ENCODE peak calls at places on chromosomes 4 and X, in seven cellular contexts. C is AG10803, G is GM10248, O is neural crest cell, B is HL-60, X is Calu3, W is PC-3. N is an unnamed sample.

GRCh38 chr4:88846232-88846790 is 148.7 kb upstream of the NAP1L5 start:
- DNase-seq in B (no peak), W (peak), X (no peak), O (no peak), G (no peak), C (no peak), N (no peak)

GRCh38 chr4:3715251-3716033 is 50.7 kb upstream of the ADRA2C start:
- DNase-seq in X (no peak), G (no peak), O (no peak), C (no peak), B (no peak), W (no peak), N (no peak)

GRCh38 chr4:122826596-122827257 is at the start of gene FGF2:
- DNase-seq in O (peak), W (peak), C (peak), G (peak), X (peak), B (peak), N (peak)

GRCh38 chr4:111398906-111399330 is 746.3 kb upstream of the FAM241A start:
- DNase-seq in C (peak), O (no peak), B (no peak), G (no peak), W (no peak), X (no peak), N (no peak)

GRCh38 chr4:139247241-139247640 is 32.8 kb downstream of the MGARP start:
- DNase-seq in C (peak), W (no peak), G (no peak), O (no peak), B (no peak), X (no peak), N (no peak)

GRCh38 chrX:54550821-54551220 is 20.8 kb downstream of the GNL3L start:
- DNase-seq in X (no peak), B (no peak), C (no peak), W (no peak), G (no peak), O (no peak), N (no peak)

GRCh38 chr4:180993179-180993841 is 1249.9 kb upstream of the TENM3 start:
- DNase-seq in G (no peak), C (no peak), O (no peak), B (no peak), W (no peak), X (no peak), N (no peak)

GRCh38 chr4:15906024-15906443 is 32.5 kb downstream of the FGFBP1 start:
- DNase-seq in W (peak), B (peak), G (no peak), O (no peak), C (no peak), X (peak), N (no peak)

GRCh38 chrX:119427024-119427794 is 28.1 kb downstream of the SLC25A43 start:
- DNase-seq in G (peak), X (no peak), O (no peak), B (peak), C (peak), W (peak), N (peak)

GRCh38 chr4:39305902-39306677 is 60.1 kb downstream of the RFC1 start:
- DNase-seq in B (no peak), G (no peak), W (no peak), X (no peak), O (no peak), C (peak), N (no peak)

GRCh38 chr4:1200425-1201035 is 28.1 kb upstream of the SPON2 start:
- DNase-seq in O (no peak), B (peak), C (peak), W (no peak), X (no peak), G (no peak), N (no peak)

GRCh38 chr4:80798082-80798481 is 232.4 kb upstream of the BMP3 start:
- DNase-seq in C (no peak), W (peak), B (no peak), G (no peak), O (no peak), X (no peak), N (no peak)

DNA sequence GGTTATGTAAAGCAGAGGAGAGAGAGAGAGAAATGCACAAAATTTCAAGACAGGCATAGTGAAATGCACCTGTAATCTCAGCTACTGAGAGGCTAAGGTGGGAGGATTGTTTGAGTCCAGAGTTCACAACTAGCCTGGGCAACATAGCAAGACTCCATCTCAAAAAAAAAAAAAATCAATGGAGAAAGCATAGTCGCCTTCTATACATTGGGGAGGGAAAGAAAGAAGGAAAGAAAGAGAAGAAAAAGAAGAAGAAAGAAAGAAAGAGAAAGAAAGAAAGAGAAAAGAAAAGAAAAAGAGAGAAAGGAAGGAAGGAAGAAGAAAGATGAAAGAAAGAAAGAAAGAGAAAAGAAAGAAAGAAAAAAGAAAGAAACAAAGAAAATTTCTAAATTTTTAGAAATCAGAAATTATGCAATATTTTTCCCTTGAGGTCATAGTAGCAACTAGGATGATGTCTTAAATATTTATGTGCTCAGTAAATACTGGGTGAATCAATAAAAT is 53.4 kb downstream of the DKK2 start:
- DNase-seq in B (no peak), X (no peak), C (no peak), G (no peak), O (no peak), W (no peak), N (no peak)
- TF ChIP-seq CTCF in B (no peak), X (no peak), C (no peak), G (no peak), O (no peak), W (no peak), N (no peak)

GRCh38 chr4:156473175-156473574 is 498.4 kb downstream of the PDGFC start:
- DNase-seq in W (no peak), G (no peak), B (no peak), X (no peak), O (no peak), C (peak), N (no peak)

GRCh38 chr4:156472624-156473023 is 499.0 kb downstream of the PDGFC start:
- DNase-seq in C (no peak), B (no peak), G (no peak), W (no peak), O (no peak), X (no peak), N (no peak)

GRCh38 chr4:156476359-156476758 is 495.2 kb downstream of the PDGFC start:
- DNase-seq in W (peak), C (peak), O (no peak), G (no peak), X (peak), B (no peak), N (no peak)

GRCh38 chr4:156475322-156475721 is 496.3 kb downstream of the PDGFC start:
- DNase-seq in W (peak), O (no peak), C (peak), G (no peak), X (peak), B (no peak), N (no peak)
- TF ChIP-seq CTCF in W (peak), O (peak), C (peak), G (peak), X (peak), B (no peak), N (peak)

DNA sequence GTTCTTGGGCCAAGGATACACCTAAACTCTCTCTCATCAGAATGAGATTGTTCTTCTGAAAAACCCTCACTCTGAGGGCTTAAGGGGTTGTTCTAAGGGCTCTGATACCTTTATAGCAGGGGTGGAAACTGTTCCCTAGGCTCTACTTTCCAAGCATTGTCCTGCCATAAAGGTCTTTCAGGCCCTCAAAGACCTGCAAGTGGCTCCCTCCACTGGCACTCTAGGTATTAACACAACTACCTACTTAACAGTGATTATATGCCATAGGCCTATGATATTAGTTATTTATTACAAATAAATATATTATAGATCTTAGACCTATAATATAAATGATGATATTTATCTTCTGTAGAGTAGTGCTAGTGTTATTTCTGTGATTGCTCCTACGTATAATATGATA is 473.7 kb upstream of the RPS6KA3 start:
- DNase-seq in W (no peak), G (no peak), B (no peak), O (no peak), C (no peak), X (no peak), N (no peak)
- TF ChIP-seq CTCF in W (no peak), G (no peak), B (no peak), O (no peak), C (no peak), X (no peak), N (no peak)

GRCh38 chr4:6337331-6337935 is 67.8 kb downstream of the WFS1 start:
- DNase-seq in G (no peak), C (no peak), O (no peak), W (no peak), B (no peak), X (peak), N (no peak)
- TF ChIP-seq CTCF in G (no peak), C (no peak), O (no peak), W (no peak), B (no peak), X (no peak), N (no peak)

GRCh38 chr4:86500527-86500926 is 93.6 kb upstream of the PTPN13 start:
- DNase-seq in G (no peak), W (peak), B (no peak), O (no peak), C (peak), X (no peak), N (no peak)

GRCh38 chr4:86498560-86499166 is 95.5 kb upstream of the PTPN13 start:
- DNase-seq in C (peak), W (peak), B (peak), O (no peak), G (peak), X (peak), N (peak)

GRCh38 chr4:86497131-86497530 is 97.0 kb upstream of the PTPN13 start:
- DNase-seq in B (no peak), G (no peak), W (peak), C (peak), X (peak), O (no peak), N (no peak)

GRCh38 chr4:86496094-86497060 is 97.7 kb upstream of the PTPN13 start:
- DNase-seq in B (peak), X (peak), G (peak), C (peak), O (peak), W (peak), N (peak)

DNA sequence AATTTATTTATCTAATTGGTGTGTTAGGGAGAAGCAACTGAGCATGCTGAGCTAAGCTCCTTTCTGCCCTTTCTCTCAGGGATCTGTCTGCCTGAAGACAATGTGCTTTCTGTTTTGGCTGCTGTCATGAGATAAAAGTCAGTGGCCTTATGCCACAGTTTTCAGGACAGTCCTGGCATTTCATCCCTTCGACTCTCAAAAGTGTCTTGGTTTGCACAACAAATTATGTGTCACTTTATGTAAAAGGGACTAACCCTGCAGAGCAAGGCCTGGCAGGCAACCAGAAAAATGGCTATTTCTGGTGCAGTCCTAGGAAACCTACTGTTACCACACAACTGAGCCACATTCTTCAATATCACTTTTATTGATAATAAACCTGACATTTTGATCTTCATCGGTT is 96.1 kb upstream of the PTPN13 start:
- DNase-seq in G (no peak), X (no peak), O (no peak), C (peak), W (peak), B (no peak), N (no peak)
- TF ChIP-seq CTCF in G (no peak), X (no peak), O (no peak), C (no peak), W (no peak), B (no peak), N (no peak)

DNA sequence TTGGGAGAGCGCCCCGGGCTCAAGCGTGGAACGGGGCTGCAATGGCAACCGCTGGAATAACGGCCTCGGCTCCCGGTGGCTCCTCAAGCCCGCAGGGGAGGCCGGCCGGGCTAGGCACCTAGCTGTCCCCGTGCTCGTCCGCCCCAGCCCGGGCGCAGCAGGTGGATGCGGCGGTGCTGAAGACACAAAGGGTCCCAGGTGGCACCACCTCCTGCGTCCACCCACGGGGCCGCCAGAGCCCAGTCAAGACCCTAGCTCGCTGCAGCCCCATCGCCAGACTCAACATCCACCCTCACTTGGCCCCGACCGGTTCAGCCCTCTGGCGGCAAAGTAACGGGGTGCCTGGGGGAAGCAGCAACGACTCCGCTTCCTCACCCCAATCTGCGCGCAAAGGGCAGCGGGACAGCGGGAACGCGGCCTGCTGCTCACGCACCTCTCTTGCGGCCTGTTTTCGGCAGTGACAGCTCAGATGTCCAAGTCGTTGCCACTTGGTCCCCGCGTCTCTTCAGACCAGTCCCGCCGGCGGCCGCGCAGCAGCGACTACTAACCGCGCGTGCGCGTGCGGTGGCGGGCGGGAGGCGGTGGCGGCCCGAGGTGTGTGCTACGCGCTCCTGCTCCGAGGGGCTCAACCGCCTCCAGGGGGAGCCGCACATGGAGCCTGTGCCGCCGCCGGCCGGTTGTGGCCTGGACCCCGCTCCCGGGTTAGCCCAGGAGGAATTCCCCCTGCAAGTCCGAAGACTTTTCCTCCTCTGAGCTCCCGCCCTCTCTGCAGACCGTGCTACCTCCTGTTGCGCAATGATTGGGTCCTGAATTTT is at the start of gene CLGN:
- DNase-seq in X (peak), G (peak), W (peak), B (peak), C (peak), O (peak), N (peak)
- TF ChIP-seq CTCF in X (no peak), G (peak), W (peak), B (no peak), C (peak), O (peak), N (peak)

DNA sequence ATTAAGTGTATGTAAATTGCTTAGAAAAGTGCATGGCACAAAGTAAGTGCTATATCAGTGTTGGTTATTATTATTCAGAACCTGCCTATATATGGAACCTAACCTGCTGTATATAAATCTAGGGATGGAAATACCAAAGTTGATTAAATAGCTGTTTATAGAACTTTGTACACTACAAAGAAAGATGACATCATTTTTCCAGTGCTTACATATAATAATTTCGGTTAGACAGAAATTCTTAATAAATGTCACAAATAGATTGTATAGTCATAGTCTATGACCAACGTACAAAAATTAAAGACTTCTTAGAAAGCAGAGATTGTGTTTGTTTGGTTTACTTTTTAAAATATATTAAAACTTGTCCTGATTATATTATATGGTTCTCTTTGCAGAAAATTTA is 4.4 kb downstream of the GYPB start:
- DNase-seq in O (no peak), W (no peak), X (no peak), B (no peak), G (no peak), C (no peak), N (no peak)
- TF ChIP-seq CTCF in O (no peak), W (no peak), X (no peak), B (no peak), G (no peak), C (no peak), N (no peak)

GRCh38 chr4:115054836-115055235 is 58.6 kb downstream of the NDST4 start:
- DNase-seq in C (no peak), G (no peak), W (no peak), X (no peak), B (no peak), O (no peak), N (no peak)
- TF ChIP-seq CTCF in C (no peak), G (no peak), W (no peak), X (no peak), B (no peak), O (no peak), N (no peak)

N was measured in GM13976.